ENCODE peak calls at places on chromosomes 2 and 18, in five cellular contexts. Z is K562, W is HCT116, P is SK-N-SH, K is H1. G is an unnamed sample.
A peak's percentile ranks its signal among the peaks of the same experiment; 100 is the strongest.

GRCh38 chr18:11897781-11898180 is 10.3 kb downstream of the MPPE1 start:
- DNase-seq in W (no peak), P (no peak), K (no peak), Z (no peak), G (no peak)

GRCh38 chr18:61955644-61956043 is 62.8 kb upstream of the RNF152 start:
- DNase-seq in K (no peak), Z (no peak), W (no peak), P (no peak), G (no peak)

GRCh38 chr2:70985956-70986355 is 7.5 kb downstream of the ANKRD53 start:
- DNase-seq in W (no peak), K (no peak), P (no peak), Z (no peak), G (no peak)

GRCh38 chr2:119744335-119744939 is 15.3 kb upstream of the PTPN4 start:
- DNase-seq in Z (no peak), P (no peak), K (no peak), W (peak; percentile 49), G (peak; percentile 84)

GRCh38 chr2:70321377-70321776 is 19.5 kb upstream of the FAM136A start:
- DNase-seq in Z (no peak), W (no peak), K (no peak), P (no peak), G (no peak)

GRCh38 chr2:122622896-122623295 is 867.4 kb downstream of the TSN start:
- DNase-seq in K (no peak), W (no peak), Z (no peak), P (no peak), G (no peak)

GRCh38 chr2:9781252-9781651 is 62.0 kb upstream of the TAF1B start:
- DNase-seq in Z (no peak), W (no peak), P (no peak), K (no peak), G (peak; percentile 39)

GRCh38 chr2:239269959-239270358 is 130.9 kb downstream of the HDAC4 start:
- DNase-seq in P (no peak), Z (no peak), W (no peak), K (no peak), G (no peak)

GRCh38 chr2:31136732-31137131 is 1.5 kb downstream of the GALNT14 start:
- DNase-seq in P (no peak), K (no peak), Z (no peak), W (no peak), G (no peak)

GRCh38 chr2:201158111-201158929 is 24.6 kb upstream of the CASP10 start:
- DNase-seq in K (peak; percentile 55), P (peak; percentile 76), W (peak; percentile 61), Z (peak; percentile 42), G (peak; percentile 71)

GRCh38 chr2:45860136-45861106 is 208.9 kb downstream of the PRKCE start:
- DNase-seq in Z (no peak), K (no peak), W (no peak), P (peak; percentile 69), G (no peak)

GRCh38 chr2:780581-780980 is 103.4 kb upstream of the TMEM18 start:
- DNase-seq in P (no peak), W (no peak), K (no peak), Z (no peak), G (no peak)

GRCh38 chr2:38099096-38099997 is 23.4 kb upstream of the CYP1B1 start:
- DNase-seq in P (no peak), W (no peak), K (no peak), Z (no peak), G (no peak)

GRCh38 chr2:32937602-32938450 is 8.9 kb upstream of the LTBP1 start:
- DNase-seq in W (peak; percentile 26), P (no peak), K (peak; percentile 40), Z (no peak), G (peak; percentile 28)

GRCh38 chr2:141911485-141912066 is 219.2 kb downstream of the LRP1B start:
- DNase-seq in W (peak; percentile 54), Z (no peak), K (peak; percentile 57), P (no peak), G (no peak)

GRCh38 chr2:204436267-204436666 is 109.0 kb upstream of the PARD3B start:
- DNase-seq in W (no peak), P (no peak), Z (no peak), K (no peak), G (no peak)

GRCh38 chr2:109331864-109332848 is 203.2 kb downstream of the SH3RF3 start:
- DNase-seq in K (no peak), P (peak; percentile 55), Z (no peak), W (peak; percentile 36), G (no peak)

GRCh38 chr2:118430510-118431187 is 342.4 kb downstream of the INSIG2 start:
- DNase-seq in W (no peak), P (no peak), Z (no peak), K (no peak), G (no peak)

GRCh38 chr18:23207191-23207955 is 72.1 kb downstream of the CABLES1 start:
- DNase-seq in W (peak; percentile 8), Z (peak; percentile 83), P (no peak), K (peak; percentile 55), G (no peak)

GRCh38 chr2:100246163-100247145 is 75.8 kb downstream of the LONRF2 start:
- DNase-seq in W (peak; percentile 13), Z (peak; percentile 60), P (peak; percentile 49), K (no peak), G (peak; percentile 52)

GRCh38 chr2:3204031-3204430 is 173.6 kb downstream of the EIPR1 start:
- DNase-seq in K (no peak), P (no peak), Z (no peak), W (no peak), G (no peak)

GRCh38 chr18:48804856-48805610 is 145.7 kb downstream of the SMAD7 start:
- DNase-seq in P (no peak), W (no peak), Z (no peak), K (no peak), G (no peak)

GRCh38 chr2:240461471-240462072 is 26.1 kb downstream of the GPC1 start:
- DNase-seq in Z (no peak), W (no peak), P (no peak), K (no peak), G (no peak)

GRCh38 chr2:237533668-237534138 is 32.7 kb upstream of the PRLH start:
- DNase-seq in W (no peak), Z (no peak), K (no peak), P (no peak), G (no peak)

DNA sequence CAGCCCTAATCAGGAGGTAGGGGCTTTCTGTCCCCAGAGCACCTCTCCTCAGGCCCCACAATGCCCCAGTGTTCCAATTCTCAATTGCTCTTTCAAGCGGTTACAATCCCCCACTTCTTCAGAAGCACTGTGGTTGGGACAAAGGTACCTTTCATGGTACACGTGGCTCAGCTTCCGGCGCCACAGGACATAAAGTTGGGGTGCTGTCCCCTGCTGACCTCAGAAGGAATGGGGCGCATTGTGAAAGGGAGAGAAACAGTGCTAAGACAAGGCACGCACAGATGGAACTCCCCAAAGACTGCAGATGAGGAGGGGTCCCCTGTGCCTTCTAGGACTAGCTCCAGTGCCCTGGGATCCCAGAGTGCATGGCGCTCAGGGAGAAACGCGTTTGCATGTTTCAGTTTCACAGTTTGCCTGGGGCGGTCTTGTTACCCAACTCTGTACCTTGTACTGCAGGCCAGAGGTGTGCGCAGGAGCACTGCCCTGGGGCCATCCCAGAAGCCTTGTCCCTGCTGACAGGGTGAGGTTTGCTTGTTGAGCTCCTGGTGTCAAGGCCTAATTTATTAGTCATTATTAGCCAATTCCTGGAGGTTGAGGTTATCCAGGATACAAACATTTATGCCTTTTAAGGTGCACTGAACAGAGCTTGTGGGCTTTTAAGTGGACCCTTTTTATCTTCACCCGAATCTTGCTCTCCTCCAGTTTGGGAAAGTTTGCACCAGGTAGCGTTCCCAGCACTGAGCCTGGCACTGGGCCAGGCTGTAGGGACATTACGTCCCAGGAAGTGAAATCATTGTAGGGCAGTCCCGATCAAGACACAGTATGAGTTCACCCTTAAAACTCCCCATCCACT is 7.6 kb downstream of the CNDP1 start:
- DNase-seq in K (no peak), P (no peak), W (no peak), Z (no peak), G (no peak)
- TF ChIP-seq JUND in K (no peak), P (no peak), W (no peak), Z (no peak), G (no peak)

GRCh38 chr2:20691076-20691708 is 24.2 kb downstream of the GDF7 start:
- DNase-seq in P (no peak), W (no peak), Z (no peak), K (no peak), G (no peak)

GRCh38 chr2:20684581-20685063 is 17.7 kb downstream of the GDF7 start:
- DNase-seq in Z (no peak), K (no peak), P (no peak), W (no peak), G (no peak)

GRCh38 chr2:20692081-20692480 is 25.1 kb downstream of the GDF7 start:
- DNase-seq in W (no peak), P (no peak), K (no peak), Z (no peak), G (no peak)

GRCh38 chr2:20689428-20690264 is 22.7 kb downstream of the GDF7 start:
- DNase-seq in W (no peak), K (no peak), P (no peak), Z (no peak), G (no peak)

DNA sequence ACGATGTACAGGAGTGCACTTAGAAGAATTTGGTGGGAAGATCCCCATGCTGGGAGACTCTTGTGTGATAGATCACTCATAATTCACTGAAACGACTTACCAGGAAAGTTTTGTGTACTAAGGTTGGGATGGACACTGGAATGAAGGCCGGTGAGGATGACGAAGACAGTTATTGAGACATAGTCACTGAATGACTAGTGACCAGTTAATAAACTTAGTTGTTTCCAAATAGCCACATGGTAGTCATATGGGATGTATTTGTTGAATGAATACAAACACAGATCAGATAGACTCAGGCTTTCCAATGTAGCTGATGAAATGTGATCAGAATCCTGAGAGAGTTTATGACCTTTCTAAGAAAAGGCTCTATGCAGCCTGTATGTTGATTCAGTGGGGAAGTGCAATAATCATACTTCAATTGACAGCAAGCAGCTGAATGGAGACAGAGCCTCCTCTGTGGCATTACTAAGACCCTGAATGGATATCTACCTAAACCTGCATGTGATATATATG is 20.4 kb downstream of the GDF7 start:
- DNase-seq in P (no peak), K (no peak), Z (no peak), W (no peak), G (no peak)
- TF ChIP-seq JUND in P (no peak), K (no peak), Z (no peak), W (no peak), G (no peak)

GRCh38 chr18:47549141-47549540 is 297.7 kb upstream of the SKOR2 start:
- DNase-seq in K (no peak), P (no peak), W (no peak), Z (no peak), G (no peak)
- TF ChIP-seq JUND in K (no peak), P (no peak), W (no peak), Z (no peak), G (no peak)

DNA sequence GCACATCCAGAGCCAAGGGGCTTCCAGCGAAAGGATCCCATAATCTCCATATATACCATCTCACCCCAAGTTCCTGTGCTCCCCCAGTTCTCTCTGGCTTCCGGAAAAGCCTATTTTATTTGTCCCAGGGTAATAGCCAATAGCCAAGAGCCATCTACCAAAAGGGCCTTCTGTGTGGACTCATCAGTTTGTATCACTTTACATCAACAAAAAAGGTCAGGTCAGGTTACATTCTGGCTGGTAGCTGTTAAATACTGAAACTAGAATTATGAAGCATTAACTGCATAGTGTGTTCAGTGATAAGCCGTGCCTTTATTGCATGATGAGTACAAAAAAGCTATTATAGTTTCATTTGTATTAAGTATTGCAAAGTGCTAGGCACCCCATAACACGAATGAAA is 223.7 kb downstream of the IRS1 start:
- DNase-seq in P (no peak), Z (no peak), W (no peak), K (no peak), G (no peak)
- TF ChIP-seq JUND in P (no peak), Z (no peak), W (no peak), K (no peak), G (no peak)

G was measured in T47D.